ENCODE peak calls at places on chromosomes 1 and 21, in six cellular contexts. T is stimulated activated CD8-positive, alpha-beta memory T cell treated with anti-CD3 and anti-CD28 coated beads, Interleukin-2, amount 100 ng/mL, for 48 hours; Q is bronchial epithelial cell; R is heart left ventricle; C is astrocyte of the spinal cord; S is D721Med. K is an unnamed sample.

GRCh38 chr1:79603862-79604261 is 597.3 kb upstream of the ADGRL4 start:
- DNase-seq in T (no peak), Q (peak; percentile 9), R (no peak), C (peak; percentile 29), S (no peak), K (no peak)

GRCh38 chr1:40449684-40450490 is at the start of gene ZFP69B:
- DNase-seq in T (peak; percentile 92), Q (peak; percentile 73), R (peak; percentile 95), C (peak; percentile 92), S (peak; percentile 88), K (peak; percentile 99)

GRCh38 chr21:34593954-34594531 is 20.9 kb downstream of the RCAN1 start:
- DNase-seq in T (no peak), Q (no peak), R (no peak), C (no peak), S (no peak), K (no peak)

GRCh38 chr1:16042096-16042495 is 1.5 kb upstream of the CLCNKB start:
- DNase-seq in T (no peak), Q (no peak), R (peak; percentile 23), C (no peak), S (no peak), K (no peak)

GRCh38 chr1:6464514-6464836 is 1.5 kb downstream of the TNFRSF25 start:
- DNase-seq in T (no peak), Q (no peak), R (peak; percentile 87), C (no peak), S (no peak), K (peak; percentile 56)

GRCh38 chr1:48228156-48228555 is 5.6 kb downstream of the SLC5A9 start:
- DNase-seq in T (no peak), Q (no peak), R (no peak), C (no peak), S (no peak), K (peak; percentile 50)

GRCh38 chr1:5708266-5708978 is 283.8 kb downstream of the NPHP4 start:
- DNase-seq in T (no peak), Q (no peak), R (no peak), C (no peak), S (no peak), K (no peak)

GRCh38 chr1:40143891-40144575 is 17.2 kb upstream of the RLF start:
- DNase-seq in T (peak; percentile 26), Q (peak; percentile 73), R (peak; percentile 33), C (peak; percentile 63), S (no peak), K (peak; percentile 95)

GRCh38 chr1:245879091-245879490 is 628.0 kb downstream of the SMYD3 start:
- DNase-seq in T (no peak), Q (no peak), R (no peak), C (no peak), S (no peak), K (peak; percentile 10)

GRCh38 chr1:12539705-12540579 is 78.1 kb downstream of the DHRS3 start:
- DNase-seq in T (no peak), Q (no peak), R (peak; percentile 89), C (peak; percentile 97), S (no peak), K (no peak)

GRCh38 chr21:36350282-36350910 is 30.4 kb downstream of the MORC3 start:
- DNase-seq in T (no peak), Q (no peak), R (no peak), C (peak; percentile 67), S (no peak), K (no peak)

GRCh38 chr1:181014431-181015257 is 8.0 kb downstream of the STX6 start:
- DNase-seq in T (no peak), Q (no peak), R (no peak), C (no peak), S (no peak), K (no peak)

GRCh38 chr1:150537732-150538684 is 11.2 kb upstream of the ADAMTSL4 start:
- DNase-seq in T (no peak), Q (peak; percentile 87), R (no peak), C (peak; percentile 67), S (no peak), K (no peak)

GRCh38 chr1:14817223-14818170 is 219.0 kb downstream of the KAZN start:
- DNase-seq in T (no peak), Q (no peak), R (no peak), C (no peak), S (no peak), K (peak; percentile 9)

GRCh38 chr1:196997428-196997827 is 20.1 kb downstream of the CFHR5 start:
- DNase-seq in T (no peak), Q (peak; percentile 36), R (no peak), C (peak; percentile 70), S (no peak), K (no peak)

GRCh38 chr21:42150458-42151085 is 68.4 kb upstream of the ABCG1 start:
- DNase-seq in T (no peak), Q (no peak), R (no peak), C (no peak), S (no peak), K (no peak)

GRCh38 chr1:87325982-87326738 is 2.5 kb upstream of the LMO4 start:
- DNase-seq in T (no peak), Q (peak; percentile 62), R (no peak), C (peak; percentile 60), S (no peak), K (peak; percentile 67)

GRCh38 chr1:8604041-8604942 is 213.1 kb downstream of the RERE start:
- DNase-seq in T (peak; percentile 8), Q (no peak), R (no peak), C (no peak), S (no peak), K (no peak)

GRCh38 chr1:22914156-22914555 is 58.5 kb downstream of the LACTBL1 start:
- DNase-seq in T (no peak), Q (no peak), R (no peak), C (no peak), S (no peak), K (no peak)

GRCh38 chr1:206469411-206469932 is 804 bp upstream of the IKBKE start:
- DNase-seq in T (no peak), Q (peak; percentile 40), R (no peak), C (no peak), S (no peak), K (no peak)

GRCh38 chr21:14901482-14901958 is 163.3 kb downstream of the NRIP1 start:
- DNase-seq in T (no peak), Q (peak; percentile 85), R (no peak), C (peak; percentile 98), S (no peak), K (no peak)

GRCh38 chr1:105632342-105633196 is 1423.9 kb upstream of the PRMT6 start:
- DNase-seq in T (no peak), Q (no peak), R (no peak), C (no peak), S (no peak), K (no peak)

GRCh38 chr1:33925586-33925985 is 61.7 kb downstream of the HMGB4 start:
- DNase-seq in T (no peak), Q (no peak), R (no peak), C (no peak), S (no peak), K (no peak)

GRCh38 chr21:33968082-33968997 is 52.7 kb upstream of the ATP5PO start:
- DNase-seq in T (no peak), Q (peak; percentile 83), R (no peak), C (peak; percentile 87), S (no peak), K (no peak)

GRCh38 chr1:19735419-19736127 is 64.1 kb downstream of the TMCO4 start:
- DNase-seq in T (no peak), Q (no peak), R (peak; percentile 74), C (peak; percentile 98), S (no peak), K (no peak)

GRCh38 chr1:235074335-235075120 is 54.1 kb downstream of the TOMM20 start:
- DNase-seq in T (peak; percentile 40), Q (peak; percentile 81), R (peak; percentile 66), C (peak; percentile 69), S (no peak), K (no peak)

GRCh38 chr1:24555591-24556413 is at the start of gene NCMAP:
- DNase-seq in T (no peak), Q (no peak), R (no peak), C (no peak), S (no peak), K (peak; percentile 37)

GRCh38 chr1:125085720-125086591 is 3901.2 kb downstream of the SRGAP2C start:
- DNase-seq in T (no peak), Q (no peak), R (no peak), C (no peak), S (no peak), K (no peak)

GRCh38 chr1:15400627-15401026 is 9.1 kb upstream of the EFHD2 start:
- DNase-seq in T (no peak), Q (peak; percentile 99), R (no peak), C (no peak), S (no peak), K (peak; percentile 29)

GRCh38 chr1:2606004-2606805 is 19.6 kb downstream of the PRXL2B start:
- DNase-seq in T (no peak), Q (no peak), R (peak; percentile 17), C (no peak), S (no peak), K (no peak)

GRCh38 chr1:221829327-221830011 is 87.6 kb upstream of the DUSP10 start:
- DNase-seq in T (peak; percentile 36), Q (peak; percentile 97), R (no peak), C (peak; percentile 95), S (no peak), K (no peak)

GRCh38 chr1:184947497-184948256 is 26.6 kb downstream of the NIBAN1 start:
- DNase-seq in T (no peak), Q (no peak), R (no peak), C (no peak), S (no peak), K (no peak)

GRCh38 chr1:56830052-56830451 is 10.8 kb upstream of the FYB2 start:
- DNase-seq in T (no peak), Q (no peak), R (no peak), C (no peak), S (no peak), K (no peak)

K was measured in NCI-H526.